ENCODE peak calls at places on chromosomes 3 and 15, in five cellular contexts. C, V, J, X and T are unnamed samples.
A peak's percentile ranks its signal among the peaks of the same experiment; 100 is the strongest.

GRCh38 chr3:113166719-113167492 is 44.5 kb upstream of the BOC start:
- DNase-seq in X (peak; percentile 72), V (peak; percentile 92), J (peak; percentile 51), C (no peak), T (peak; percentile 72)

GRCh38 chr3:110420158-110420641 is 651.4 kb upstream of the NECTIN3 start:
- DNase-seq in X (no peak), J (no peak), V (no peak), C (no peak), T (no peak)

GRCh38 chr15:65655026-65655425 is 33.3 kb downstream of the SLC24A1 start:
- DNase-seq in V (no peak), X (no peak), C (no peak), J (no peak), T (no peak)

GRCh38 chr15:74783072-74783807 is 1.4 kb downstream of the CSK start:
- DNase-seq in C (no peak), V (no peak), X (no peak), J (no peak), T (no peak)

GRCh38 chr3:20015525-20015924 is 3.5 kb upstream of the PP2D1 start:
- DNase-seq in V (no peak), J (no peak), C (no peak), X (no peak), T (no peak)

GRCh38 chr3:98901032-98901464 is 447 bp downstream of the DCBLD2 start:
- DNase-seq in X (peak; percentile 80), V (no peak), C (peak; percentile 40), J (peak; percentile 32), T (peak; percentile 72)

GRCh38 chr3:127457746-127458145 is 132.8 kb downstream of the TPRA1 start:
- DNase-seq in X (peak; percentile 33), C (no peak), J (no peak), V (no peak), T (no peak)

GRCh38 chr3:47291158-47291753 is 8.5 kb downstream of the KLHL18 start:
- DNase-seq in J (no peak), X (no peak), V (no peak), C (no peak), T (no peak)

GRCh38 chr3:182683335-182684257 is 109.7 kb upstream of the ATP11B start:
- DNase-seq in C (peak; percentile 77), J (peak; percentile 87), X (no peak), V (no peak), T (peak; percentile 37)

GRCh38 chr3:28476194-28476593 is 127.6 kb upstream of the AZI2 start:
- DNase-seq in C (no peak), J (no peak), X (no peak), V (no peak), T (no peak)

GRCh38 chr3:113129168-113129567 is 82.2 kb upstream of the BOC start:
- DNase-seq in J (no peak), C (no peak), X (no peak), V (no peak), T (no peak)

GRCh38 chr3:145243875-145244274 is 917.1 kb downstream of the PLOD2 start:
- DNase-seq in J (no peak), X (no peak), V (no peak), C (no peak), T (no peak)

GRCh38 chr3:191139771-191140170 is 59.3 kb upstream of the OSTN start:
- DNase-seq in J (no peak), C (no peak), V (no peak), X (no peak), T (no peak)

GRCh38 chr3:38650248-38650940 is 907 bp upstream of the SCN5A start:
- DNase-seq in C (no peak), V (peak; percentile 89), X (peak; percentile 50), J (no peak), T (no peak)

GRCh38 chr3:161372321-161373260 is 1.3 kb upstream of the SPTSSB start:
- DNase-seq in V (no peak), J (no peak), C (peak; percentile 44), X (peak; percentile 57), T (peak; percentile 10)

GRCh38 chr3:117846238-117846637 is 1136.7 kb downstream of the TUSC7 start:
- DNase-seq in V (no peak), C (no peak), J (no peak), X (no peak), T (no peak)

GRCh38 chr15:32818758-32819405 is 101.1 kb downstream of the GREM1 start:
- DNase-seq in C (no peak), J (no peak), V (no peak), X (no peak), T (no peak)
- TF ChIP-seq EP300 in C (no peak), J (no peak), V (no peak), X (no peak), T (no peak)

DNA sequence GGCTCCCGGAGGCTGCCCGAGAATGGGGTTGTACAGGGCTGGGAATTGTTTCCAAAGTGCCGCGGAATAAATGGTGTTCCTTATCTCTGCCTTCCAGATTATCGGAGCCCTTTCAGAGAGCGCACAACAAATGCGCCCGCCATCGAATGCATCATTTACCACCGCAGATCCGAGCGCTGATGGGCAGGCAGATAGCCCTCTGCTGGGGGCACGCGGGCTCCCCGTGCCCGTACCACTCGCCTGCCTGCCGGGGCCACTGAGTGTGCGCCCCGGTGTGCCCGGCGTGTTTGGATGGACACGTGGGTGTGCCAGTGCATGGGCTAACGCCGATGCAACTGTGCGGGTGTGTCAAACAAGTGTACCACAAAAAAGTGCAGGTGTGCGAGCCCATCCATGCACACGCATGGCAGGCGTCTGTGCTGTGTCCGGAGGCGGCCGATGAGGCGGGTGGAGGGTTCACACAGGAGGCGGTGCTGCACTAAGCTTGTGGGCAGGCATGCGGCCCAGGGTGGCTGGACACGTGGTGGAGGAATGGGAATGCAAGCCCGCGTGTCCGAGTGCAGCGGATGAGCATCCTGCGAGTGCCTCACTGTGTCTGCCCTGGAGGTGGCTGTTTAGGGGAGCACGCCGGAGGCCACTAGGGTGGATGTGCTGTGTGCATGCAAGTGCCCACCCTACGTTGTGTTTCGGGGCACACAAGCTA is 3.8 kb upstream of the GATA2 start:
- DNase-seq in J (no peak), X (peak; percentile 72), C (no peak), V (no peak), T (peak; percentile 54)
- H3K4me3 ChIP-seq in J (no peak overlapping the region), X (peak overlapping the region; percentile 61), C (peak overlapping the region; percentile 66), V (peak overlapping the region; percentile 58), T (peak overlapping the region; percentile 42)

GRCh38 chr3:130992344-130992743 is 34.3 kb downstream of the ASTE1 start:
- DNase-seq in C (no peak), X (no peak), V (no peak), J (no peak), T (no peak)

GRCh38 chr3:130997291-130997690 is 29.3 kb downstream of the ASTE1 start:
- DNase-seq in J (no peak), C (no peak), X (no peak), V (no peak), T (no peak)
- H3K36me3 ChIP-seq in J (no peaks in the 10 kb centered on the region), C (peaks cover 65% of the 10 kb centered on the region), X (no peaks in the 10 kb centered on the region), V (peaks cover 82% of the 10 kb centered on the region), T (no peaks in the 10 kb centered on the region)

GRCh38 chr15:63107895-63108546 is 13.6 kb upstream of the LACTB start:
- DNase-seq in J (peak; percentile 65), V (no peak), X (no peak), C (no peak), T (peak; percentile 61)
- TF ChIP-seq EP300 in J (peak; percentile 68), V (no peak), X (no peak), C (no peak), T (no peak)

DNA sequence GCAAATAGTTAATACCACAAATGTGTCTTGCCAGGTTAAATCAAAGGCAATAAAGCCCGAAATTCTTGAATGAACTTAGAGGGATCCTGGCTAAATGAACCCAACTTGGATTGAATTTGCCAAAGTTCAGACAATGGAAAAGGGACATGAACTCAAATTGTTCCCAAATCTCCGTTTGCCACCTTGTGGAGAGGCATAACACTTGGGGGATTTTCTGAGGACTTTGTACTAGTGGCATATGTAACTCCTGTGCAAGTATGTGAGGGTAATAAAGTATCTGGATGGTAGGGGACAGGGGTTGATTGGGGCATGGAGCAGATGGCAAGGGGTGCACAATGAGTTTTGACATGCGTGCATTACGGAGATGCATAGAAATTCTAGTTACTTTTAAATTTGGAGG is 1.3 kb upstream of the TCAIM start:
- DNase-seq in X (no peak), C (no peak), J (no peak), V (no peak), T (no peak)
- H3K4me3 ChIP-seq in X (peak overlapping the region; percentile 61), C (peak overlapping the region; percentile 64), J (no peak overlapping the region), V (peak overlapping the region; percentile 86), T (peak overlapping the region; percentile 76)

DNA sequence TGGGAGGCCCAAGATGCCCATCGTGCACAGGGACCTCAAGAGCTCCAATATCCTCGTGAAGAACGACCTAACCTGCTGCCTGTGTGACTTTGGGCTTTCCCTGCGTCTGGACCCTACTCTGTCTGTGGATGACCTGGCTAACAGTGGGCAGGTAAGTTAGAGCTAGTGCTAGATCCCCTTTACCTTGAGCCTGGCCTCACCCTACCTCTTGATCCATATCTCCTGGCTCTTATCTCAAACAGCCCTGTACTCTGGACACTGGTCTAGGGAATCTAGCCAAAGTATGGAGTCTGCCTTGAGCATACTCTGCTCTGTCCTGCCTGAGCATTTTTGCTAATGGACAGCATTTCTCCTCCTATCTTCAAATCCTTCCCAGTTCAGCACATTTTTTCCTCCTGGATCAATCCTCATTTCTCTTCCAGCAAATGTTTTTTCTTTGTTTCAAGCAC is 65.9 kb downstream of the TGFBR2 start:
- DNase-seq in X (no peak), C (no peak), J (no peak), V (no peak), T (no peak)
- H3K36me3 ChIP-seq in X (peaks cover 31% of the 10 kb centered on the region), C (peaks cover 81% of the 10 kb centered on the region), J (peaks cover 16% of the 10 kb centered on the region), V (peaks cover 88% of the 10 kb centered on the region), T (no peaks in the 10 kb centered on the region)